ENCODE peak calls at places on chromosomes 4 and X, in five cellular contexts. One of them, this sample, is unnamed.

GRCh38 chr4:83112678-83113428 is 1.7 kb downstream of the PLAC8 start:
- DNase-seq in fibroblast of villous mesenchyme: peak; percentile 19
- DNase-seq in psoas muscle: no peak
- DNase-seq in tibial nerve: no peak
- DNase-seq in endothelial cell of umbilical vein: no peak
- DNase-seq in this sample: no peak

GRCh38 chr4:146033149-146033548 is 94.5 kb upstream of the ZNF827 start:
- DNase-seq in psoas muscle: no peak
- DNase-seq in tibial nerve: no peak
- DNase-seq in fibroblast of villous mesenchyme: no peak
- DNase-seq in endothelial cell of umbilical vein: no peak
- DNase-seq in this sample: peak; percentile 74

GRCh38 chr4:122674371-122674770 is 53.5 kb upstream of the IL21 start:
- DNase-seq in endothelial cell of umbilical vein: peak; percentile 57
- DNase-seq in psoas muscle: no peak
- DNase-seq in tibial nerve: no peak
- DNase-seq in fibroblast of villous mesenchyme: no peak
- DNase-seq in this sample: no peak

GRCh38 chrX:20740443-20740842 is 473.7 kb upstream of the RPS6KA3 start:
- DNase-seq in endothelial cell of umbilical vein: no peak
- DNase-seq in psoas muscle: no peak
- DNase-seq in fibroblast of villous mesenchyme: no peak
- DNase-seq in tibial nerve: no peak
- DNase-seq in this sample: no peak

GRCh38 chr4:4376074-4376473 is 10.8 kb upstream of the NSG1 start:
- DNase-seq in psoas muscle: no peak
- DNase-seq in fibroblast of villous mesenchyme: no peak
- DNase-seq in endothelial cell of umbilical vein: no peak
- DNase-seq in tibial nerve: no peak
- DNase-seq in this sample: no peak

GRCh38 chr4:98542011-98542410 is 116.4 kb downstream of the TSPAN5 start:
- DNase-seq in endothelial cell of umbilical vein: no peak
- DNase-seq in psoas muscle: no peak
- DNase-seq in fibroblast of villous mesenchyme: no peak
- DNase-seq in tibial nerve: no peak
- DNase-seq in this sample: no peak

GRCh38 chrX:27675493-27675892 is 85.3 kb downstream of the DCAF8L2 start:
- DNase-seq in endothelial cell of umbilical vein: no peak
- DNase-seq in fibroblast of villous mesenchyme: no peak
- DNase-seq in tibial nerve: no peak
- DNase-seq in psoas muscle: no peak
- DNase-seq in this sample: no peak

GRCh38 chr4:80463509-80463908 is 128.0 kb downstream of the CFAP299 start:
- DNase-seq in endothelial cell of umbilical vein: no peak
- DNase-seq in fibroblast of villous mesenchyme: no peak
- DNase-seq in tibial nerve: no peak
- DNase-seq in psoas muscle: no peak
- DNase-seq in this sample: no peak

GRCh38 chr4:112889619-112890294 is 159.7 kb upstream of the ANK2 start:
- DNase-seq in fibroblast of villous mesenchyme: peak; percentile 88
- DNase-seq in endothelial cell of umbilical vein: no peak
- DNase-seq in tibial nerve: no peak
- DNase-seq in psoas muscle: no peak
- DNase-seq in this sample: no peak

GRCh38 chr4:37188100-37188499 is 56.4 kb upstream of the NWD2 start:
- DNase-seq in tibial nerve: no peak
- DNase-seq in psoas muscle: no peak
- DNase-seq in fibroblast of villous mesenchyme: no peak
- DNase-seq in endothelial cell of umbilical vein: no peak
- DNase-seq in this sample: no peak

GRCh38 chr4:120481711-120482110 is 415.1 kb upstream of the MAD2L1 start:
- DNase-seq in endothelial cell of umbilical vein: no peak
- DNase-seq in psoas muscle: no peak
- DNase-seq in fibroblast of villous mesenchyme: peak; percentile 19
- DNase-seq in tibial nerve: no peak
- DNase-seq in this sample: no peak

GRCh38 chr4:112552668-112553067 is 36.7 kb upstream of the NEUROG2 start:
- DNase-seq in tibial nerve: no peak
- DNase-seq in endothelial cell of umbilical vein: no peak
- DNase-seq in psoas muscle: no peak
- DNase-seq in fibroblast of villous mesenchyme: peak; percentile 39
- DNase-seq in this sample: no peak

GRCh38 chrX:1420371-1420770 is 28.5 kb upstream of the SLC25A6 start:
- DNase-seq in endothelial cell of umbilical vein: no peak
- DNase-seq in tibial nerve: no peak
- DNase-seq in fibroblast of villous mesenchyme: no peak
- DNase-seq in psoas muscle: no peak
- DNase-seq in this sample: no peak

GRCh38 chr4:20017035-20017434 is 234.7 kb upstream of the SLIT2 start:
- DNase-seq in tibial nerve: no peak
- DNase-seq in fibroblast of villous mesenchyme: peak; percentile 46
- DNase-seq in endothelial cell of umbilical vein: no peak
- DNase-seq in psoas muscle: no peak
- DNase-seq in this sample: no peak

GRCh38 chr4:3641501-3641900 is 109.3 kb upstream of the LRPAP1 start:
- DNase-seq in tibial nerve: no peak
- DNase-seq in fibroblast of villous mesenchyme: no peak
- DNase-seq in endothelial cell of umbilical vein: no peak
- DNase-seq in psoas muscle: peak; percentile 7
- DNase-seq in this sample: no peak

GRCh38 chr4:55534306-55534705 is 12.4 kb downstream of the CLOCK start:
- DNase-seq in psoas muscle: no peak
- DNase-seq in fibroblast of villous mesenchyme: no peak
- DNase-seq in endothelial cell of umbilical vein: no peak
- DNase-seq in tibial nerve: no peak
- DNase-seq in this sample: no peak

GRCh38 chrX:24260827-24261550 is 52.9 kb downstream of the SUPT20HL2 start:
- DNase-seq in tibial nerve: no peak
- DNase-seq in endothelial cell of umbilical vein: peak; percentile 55
- DNase-seq in fibroblast of villous mesenchyme: peak; percentile 73
- DNase-seq in psoas muscle: no peak
- DNase-seq in this sample: no peak

GRCh38 chr4:130026185-130026584 is 930.2 kb downstream of the C4orf33 start:
- DNase-seq in psoas muscle: no peak
- DNase-seq in fibroblast of villous mesenchyme: no peak
- DNase-seq in tibial nerve: no peak
- DNase-seq in endothelial cell of umbilical vein: no peak
- DNase-seq in this sample: no peak

GRCh38 chr4:145042601-145043000 is 55.4 kb downstream of the ANAPC10 start:
- DNase-seq in fibroblast of villous mesenchyme: no peak
- DNase-seq in tibial nerve: no peak
- DNase-seq in endothelial cell of umbilical vein: no peak
- DNase-seq in psoas muscle: no peak
- DNase-seq in this sample: no peak

GRCh38 chr4:143382539-143382938 is 45.9 kb downstream of the GAB1 start:
- DNase-seq in psoas muscle: no peak
- DNase-seq in fibroblast of villous mesenchyme: peak; percentile 50
- DNase-seq in endothelial cell of umbilical vein: peak; percentile 71
- DNase-seq in tibial nerve: no peak
- DNase-seq in this sample: no peak

GRCh38 chrX:1673337-1673736 is 58.5 kb downstream of the ASMT start:
- DNase-seq in fibroblast of villous mesenchyme: peak; percentile 8
- DNase-seq in tibial nerve: no peak
- DNase-seq in psoas muscle: no peak
- DNase-seq in endothelial cell of umbilical vein: peak; percentile 30
- DNase-seq in this sample: no peak

GRCh38 chr4:14184265-14184664 is 556.7 kb upstream of the BOD1L1 start:
- DNase-seq in endothelial cell of umbilical vein: peak; percentile 49
- DNase-seq in fibroblast of villous mesenchyme: peak; percentile 60
- DNase-seq in psoas muscle: no peak
- DNase-seq in tibial nerve: no peak
- DNase-seq in this sample: no peak

GRCh38 chr4:176187610-176188009 is 7.8 kb downstream of the SPATA4 start:
- DNase-seq in psoas muscle: no peak
- DNase-seq in tibial nerve: no peak
- DNase-seq in endothelial cell of umbilical vein: no peak
- DNase-seq in fibroblast of villous mesenchyme: peak; percentile 26
- DNase-seq in this sample: no peak

GRCh38 chrX:64205441-64205734 is at the start of gene AMER1:
- DNase-seq in endothelial cell of umbilical vein: no peak
- DNase-seq in psoas muscle: no peak
- DNase-seq in tibial nerve: no peak
- DNase-seq in fibroblast of villous mesenchyme: no peak
- DNase-seq in this sample: no peak

DNA sequence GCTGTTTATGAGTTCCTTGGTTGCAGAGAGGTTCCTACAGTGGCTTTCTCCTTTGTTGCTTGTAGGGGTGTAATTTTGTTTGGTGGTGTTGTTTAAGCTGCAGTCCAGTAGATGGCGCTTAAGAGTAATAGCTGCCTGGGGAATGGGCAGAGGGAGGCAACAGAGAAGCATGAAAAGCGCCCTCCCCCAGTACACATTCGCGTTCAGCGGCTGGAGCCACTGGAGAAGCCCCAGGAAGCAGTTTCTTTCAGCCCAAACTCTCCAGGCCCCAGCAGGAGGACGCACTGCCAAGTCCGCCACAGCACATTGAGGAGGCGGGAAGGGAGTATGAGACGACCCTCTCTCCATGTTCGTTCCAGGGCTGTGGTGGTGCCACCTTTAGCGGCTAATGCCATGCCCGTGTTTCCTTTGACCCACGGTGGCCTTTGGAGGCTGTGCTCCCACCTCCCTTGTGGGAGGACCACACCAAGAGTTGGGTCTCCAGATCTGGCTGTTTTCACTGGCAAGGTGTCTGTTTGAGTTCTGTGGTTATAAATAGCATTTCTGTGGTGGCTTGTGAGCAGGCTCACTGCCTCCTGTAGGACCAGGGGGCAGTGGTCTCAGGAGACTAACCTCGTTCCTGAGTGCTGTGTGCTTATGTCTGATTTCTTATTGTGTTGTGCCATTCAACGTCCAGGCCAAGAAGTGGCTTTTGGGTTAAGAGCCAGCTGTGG is 252.3 kb downstream of the ARHGAP10 start:
- DNase-seq in fibroblast of villous mesenchyme: peak; percentile 67
- DNase-seq in endothelial cell of umbilical vein: peak; percentile 63
- DNase-seq in psoas muscle: no peak
- DNase-seq in tibial nerve: no peak
- DNase-seq in this sample: no peak
- TF ChIP-seq CTCF in fibroblast of villous mesenchyme: peak; percentile 90
- TF ChIP-seq CTCF in endothelial cell of umbilical vein: peak; percentile 80
- TF ChIP-seq CTCF in psoas muscle: peak; percentile 67
- TF ChIP-seq CTCF in tibial nerve: peak; percentile 32
- TF ChIP-seq CTCF in this sample: no peak

DNA sequence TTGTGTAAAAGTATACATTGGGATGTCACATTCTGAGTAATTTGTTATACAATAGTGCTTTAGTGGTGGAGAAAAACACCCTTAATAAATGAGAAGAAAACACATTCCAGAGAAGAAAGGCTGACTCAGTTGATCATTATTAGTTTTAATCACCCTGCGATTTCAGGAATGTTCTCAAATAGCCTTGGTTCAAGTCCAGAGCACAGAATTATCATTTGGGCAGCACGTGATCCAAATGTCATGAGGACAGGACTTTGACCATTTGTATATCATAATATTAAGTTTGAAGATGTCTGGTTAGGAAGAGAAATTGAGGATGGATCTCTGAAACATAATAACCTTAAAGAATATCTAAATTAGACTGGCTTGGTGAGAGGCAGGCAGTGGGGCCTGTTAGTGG is 1434.3 kb upstream of the TENM3 start:
- DNase-seq in psoas muscle: no peak
- DNase-seq in fibroblast of villous mesenchyme: no peak
- DNase-seq in tibial nerve: no peak
- DNase-seq in endothelial cell of umbilical vein: no peak
- DNase-seq in this sample: no peak
- H3K4me3 ChIP-seq in psoas muscle: no peak overlapping the region
- H3K4me3 ChIP-seq in fibroblast of villous mesenchyme: no peak overlapping the region
- H3K4me3 ChIP-seq in tibial nerve: no peak overlapping the region
- H3K4me3 ChIP-seq in endothelial cell of umbilical vein: no peak overlapping the region
- H3K4me3 ChIP-seq in this sample: no peak overlapping the region

DNA sequence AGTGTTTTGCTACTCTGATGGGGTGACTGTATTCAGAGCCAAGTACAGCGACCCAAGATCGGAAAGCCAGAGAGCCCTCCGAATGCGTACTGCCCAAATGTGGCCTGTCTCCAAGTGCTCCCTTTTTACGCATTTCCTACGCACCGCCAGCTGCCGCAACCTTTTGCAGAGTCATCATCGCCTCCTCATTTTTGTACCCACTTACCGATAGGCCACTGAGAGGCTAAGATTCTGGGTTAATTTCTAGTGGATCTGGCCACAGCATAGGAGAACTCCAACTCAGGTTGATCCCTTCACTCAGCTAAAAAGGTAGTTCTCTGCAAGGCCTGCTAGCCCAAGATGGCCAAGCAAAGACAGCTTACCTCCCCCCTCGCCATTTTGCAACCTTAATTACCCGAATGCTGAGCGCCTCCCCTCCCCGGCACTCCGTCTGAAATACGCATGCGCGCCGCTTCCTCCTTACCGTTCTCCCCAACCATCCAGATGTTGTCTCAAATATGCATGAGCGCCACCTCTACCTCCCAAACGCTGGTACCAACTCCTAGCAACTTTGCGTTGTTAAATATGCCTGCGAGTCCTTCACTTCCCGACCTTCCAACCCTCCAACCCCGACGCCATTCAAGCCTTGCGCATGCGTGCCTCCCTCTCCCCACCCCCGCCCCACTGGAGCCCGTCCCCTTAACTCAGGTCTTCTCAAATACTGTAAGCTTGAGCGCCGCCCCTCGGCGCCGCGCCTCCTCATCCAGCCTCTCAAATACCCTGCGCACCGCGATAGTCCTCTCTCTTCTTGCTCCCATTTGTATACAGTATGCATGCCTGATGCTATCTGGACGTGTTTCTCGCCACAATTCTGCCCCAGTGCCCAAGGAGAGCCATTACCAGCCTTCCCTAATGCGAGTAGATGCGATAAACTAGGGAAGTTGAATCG is 11.8 kb upstream of the ZCCHC13 start:
- DNase-seq in endothelial cell of umbilical vein: peak; percentile 88
- DNase-seq in fibroblast of villous mesenchyme: peak; percentile 91
- DNase-seq in tibial nerve: peak; percentile 86
- DNase-seq in psoas muscle: peak; percentile 92
- DNase-seq in this sample: peak; percentile 86
- TF ChIP-seq CTCF in endothelial cell of umbilical vein: peak; percentile 7
- TF ChIP-seq CTCF in fibroblast of villous mesenchyme: no peak
- TF ChIP-seq CTCF in tibial nerve: no peak
- TF ChIP-seq CTCF in psoas muscle: no peak
- TF ChIP-seq CTCF in this sample: no peak

GRCh38 chr4:73248821-73249220 is 9.8 kb downstream of the ANKRD17 start:
- DNase-seq in psoas muscle: no peak
- DNase-seq in fibroblast of villous mesenchyme: no peak
- DNase-seq in tibial nerve: no peak
- DNase-seq in endothelial cell of umbilical vein: peak; percentile 14
- DNase-seq in this sample: no peak
- H3K4me3 ChIP-seq in psoas muscle: no peak overlapping the region
- H3K4me3 ChIP-seq in fibroblast of villous mesenchyme: no peak overlapping the region
- H3K4me3 ChIP-seq in tibial nerve: no peak overlapping the region
- H3K4me3 ChIP-seq in endothelial cell of umbilical vein: no peak overlapping the region
- H3K4me3 ChIP-seq in this sample: no peak overlapping the region

This sample was measured in stomach.